ENCODE peak calls at places on chromosomes 12 and 14, in four cellular contexts. J is BJ, X is GM10248, O is heart left ventricle. L is an unnamed sample.
A peak's percentile ranks its signal among the peaks of the same experiment; 100 is the strongest.

GRCh38 chr12:16056910-16057309 is 145.8 kb downstream of the DERA start:
- DNase-seq in X (no peak), J (no peak), O (no peak), L (no peak)

GRCh38 chr14:102421366-102422057 is 58.8 kb downstream of the TECPR2 start:
- DNase-seq in J (no peak), O (no peak), X (no peak), L (no peak)

GRCh38 chr12:52515927-52516831 is 4.0 kb downstream of the KRT5 start:
- DNase-seq in J (no peak), O (no peak), X (no peak), L (no peak)

GRCh38 chr12:26651566-26652188 is 181.3 kb downstream of the ITPR2 start:
- DNase-seq in X (peak; percentile 37), O (no peak), J (no peak), L (peak; percentile 47)

GRCh38 chr12:3896851-3897351 is 23.7 kb upstream of the PARP11 start:
- DNase-seq in J (no peak), X (no peak), O (peak; percentile 35), L (no peak)

GRCh38 chr12:48446372-48446771 is 26.0 kb upstream of the ANP32D start:
- DNase-seq in X (no peak), J (no peak), O (no peak), L (no peak)

GRCh38 chr12:102478416-102479098 is 1.8 kb downstream of the IGF1 start:
- DNase-seq in O (no peak), J (no peak), X (peak; percentile 28), L (peak; percentile 26)

GRCh38 chr12:76781321-76781720 is 17.4 kb downstream of the ZDHHC17 start:
- DNase-seq in J (no peak), X (no peak), O (no peak), L (no peak)

GRCh38 chr12:26402648-26403047 is 207.3 kb downstream of the SSPN start:
- DNase-seq in X (no peak), J (no peak), O (no peak), L (no peak)

GRCh38 chr14:68649461-68650189 is 143.2 kb downstream of the ZFP36L1 start:
- DNase-seq in X (no peak), J (no peak), O (no peak), L (no peak)

GRCh38 chr12:12086331-12086730 is 15.6 kb downstream of the BCL2L14 start:
- DNase-seq in X (no peak), J (no peak), O (no peak), L (no peak)

GRCh38 chr12:948238-948637 is 1.3 kb downstream of the RAD52 start:
- DNase-seq in X (no peak), O (no peak), J (no peak), L (no peak)

GRCh38 chr12:21662122-21662792 is 4.6 kb upstream of the LDHB start:
- DNase-seq in J (no peak), O (no peak), X (no peak), L (no peak)

GRCh38 chr14:93231129-93231979 is 24.3 kb downstream of the UBR7 start:
- DNase-seq in X (peak; percentile 39), J (peak; percentile 10), O (peak; percentile 50), L (peak; percentile 55)

GRCh38 chr12:95830335-95831089 is 28.2 kb upstream of the SNRPF start:
- DNase-seq in J (no peak), X (no peak), O (no peak), L (no peak)

GRCh38 chr12:109203480-109203879 is 87.1 kb downstream of the ACACB start:
- DNase-seq in X (no peak), O (no peak), J (no peak), L (no peak)

GRCh38 chr12:111411187-111411764 is 5.6 kb downstream of the SH2B3 start:
- DNase-seq in X (no peak), O (peak; percentile 44), J (no peak), L (no peak)

GRCh38 chr12:1041478-1041877 is 50.5 kb downstream of the ERC1 start:
- DNase-seq in X (no peak), J (no peak), O (no peak), L (no peak)

GRCh38 chr12:27674989-27675388 is 21.3 kb upstream of the REP15 start:
- DNase-seq in J (no peak), O (no peak), X (no peak), L (no peak)

GRCh38 chr14:23831591-23831990 is 122.0 kb upstream of the DHRS4 start:
- DNase-seq in J (no peak), X (no peak), O (no peak), L (no peak)

GRCh38 chr14:22509036-22509709 is 79.9 kb downstream of the DAD1 start:
- DNase-seq in J (no peak), O (no peak), X (no peak), L (no peak)

GRCh38 chr12:130715996-130716917 is at the start of gene RIMBP2:
- DNase-seq in O (no peak), X (no peak), J (no peak), L (no peak)

GRCh38 chr14:44783899-44784298 is 177.8 kb downstream of the KLHL28 start:
- DNase-seq in J (no peak), X (no peak), O (no peak), L (no peak)

DNA sequence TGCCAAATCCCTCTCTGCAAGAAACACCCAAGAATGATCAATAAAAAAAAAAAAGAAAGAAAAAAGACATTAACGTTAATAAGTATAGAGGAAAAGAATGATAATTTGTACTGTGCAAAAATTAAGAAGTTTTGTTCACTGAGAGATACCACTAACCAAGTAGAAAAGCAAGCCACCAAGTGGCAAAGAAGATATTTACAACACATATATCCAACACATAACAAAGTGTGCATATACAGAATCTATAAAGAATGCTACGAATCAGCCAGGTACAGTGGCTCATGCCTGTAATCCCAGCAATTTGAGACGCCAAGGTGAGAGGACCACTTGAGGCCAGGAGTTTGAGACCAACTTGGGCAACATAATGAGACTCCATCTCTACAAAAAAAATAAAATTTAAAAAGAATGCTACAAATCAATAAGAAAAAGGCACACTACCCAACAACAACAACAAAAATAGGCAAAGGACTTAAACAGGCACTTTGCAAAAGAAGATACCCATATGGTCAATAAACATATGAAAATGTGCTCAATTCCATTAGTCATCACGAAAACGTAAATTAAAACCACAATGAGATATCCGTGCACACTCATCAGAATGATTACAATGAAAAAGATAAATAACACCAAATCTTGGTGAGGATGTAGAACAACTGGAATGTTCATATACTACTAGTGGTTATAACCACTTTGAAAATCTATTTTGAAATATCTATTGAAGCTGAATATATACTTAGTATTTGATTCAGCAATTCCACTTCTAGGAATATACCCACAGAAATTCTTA is 19.8 kb downstream of the GALNT4 start:
- DNase-seq in J (no peak), O (no peak), X (no peak), L (no peak)
- TF ChIP-seq CTCF in J (no peak), O (no peak), X (no peak), L (no peak)

DNA sequence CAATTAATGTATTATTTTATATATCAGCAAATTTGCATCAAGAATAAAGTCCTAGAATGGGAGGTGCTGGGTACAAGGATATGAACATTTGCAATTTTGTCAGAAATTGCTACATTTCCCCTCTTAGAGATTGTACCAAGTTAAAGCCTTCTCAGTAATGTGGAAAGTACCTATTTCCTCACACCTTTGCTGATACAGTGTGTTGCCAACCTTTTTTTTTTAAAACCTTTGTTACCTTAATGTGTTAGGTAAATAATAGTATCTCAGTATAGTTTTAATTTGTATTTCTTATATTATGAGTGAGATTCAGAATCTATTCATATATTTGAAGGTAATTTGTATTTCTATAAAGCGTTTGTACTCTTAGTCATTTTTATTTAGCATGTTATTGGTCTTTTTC is 95.4 kb upstream of the HIF1A start:
- DNase-seq in X (no peak), O (no peak), J (no peak), L (no peak)
- TF ChIP-seq CTCF in X (no peak), O (no peak), J (no peak), L (no peak)

DNA sequence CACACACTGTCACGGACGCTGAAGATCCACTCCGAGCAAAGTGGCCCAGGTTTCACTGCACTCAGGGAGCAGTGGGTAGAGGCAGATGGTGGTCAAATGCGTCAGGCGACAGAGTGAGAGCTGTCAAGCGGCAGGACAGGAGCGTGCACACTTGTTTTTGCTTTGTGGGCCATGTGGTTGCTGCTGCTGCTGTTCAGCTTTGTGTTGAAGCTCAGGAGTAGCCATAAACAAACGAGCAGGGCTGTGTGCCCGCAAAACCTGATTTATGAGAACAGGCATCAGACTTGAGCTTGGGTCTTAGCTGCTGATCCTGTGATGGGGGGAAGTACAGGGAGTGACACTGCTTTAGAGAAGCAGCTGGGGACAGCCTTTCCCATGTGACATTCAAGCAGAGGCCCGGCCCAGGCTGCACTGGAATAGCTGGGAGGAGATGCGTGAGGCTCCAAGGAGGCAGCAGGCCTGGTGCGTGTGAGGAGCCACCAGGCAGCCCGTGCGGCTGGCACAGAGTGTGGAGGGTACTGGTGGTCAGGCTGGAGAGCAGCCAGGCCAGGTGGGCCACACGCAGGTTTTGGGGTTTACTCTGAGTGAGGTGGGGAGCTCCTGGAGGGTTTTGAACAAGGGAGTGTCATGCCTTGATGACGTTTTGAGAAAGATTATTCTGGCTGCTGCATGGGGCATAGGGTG is 31.1 kb upstream of the ASPG start:
- DNase-seq in X (no peak), O (no peak), J (no peak), L (no peak)
- TF ChIP-seq CTCF in X (no peak), O (no peak), J (no peak), L (no peak)

GRCh38 chr12:122111070-122111750 is 32.7 kb downstream of the MLXIP start:
- DNase-seq in J (no peak), O (no peak), X (no peak), L (no peak)

GRCh38 chr12:122117979-122118378 is 39.4 kb downstream of the MLXIP start:
- DNase-seq in X (no peak), O (no peak), J (no peak), L (no peak)

GRCh38 chr12:122121341-122122192 is 43.0 kb downstream of the MLXIP start:
- DNase-seq in X (no peak), O (no peak), J (no peak), L (no peak)

GRCh38 chr12:122116707-122117535 is 38.4 kb downstream of the MLXIP start:
- DNase-seq in J (no peak), O (no peak), X (no peak), L (no peak)
- TF ChIP-seq CTCF in J (no peak), O (no peak), X (peak; percentile 19), L (no peak)

GRCh38 chr14:96053600-96054381 is 14.6 kb downstream of the C14orf132 start:
- DNase-seq in O (peak; percentile 64), J (peak; percentile 94), X (no peak), L (no peak)

GRCh38 chr14:96053236-96053599 is 14.1 kb downstream of the C14orf132 start:
- DNase-seq in J (no peak), O (no peak), X (no peak), L (no peak)

GRCh38 chr14:96051231-96051630 is 12.1 kb downstream of the C14orf132 start:
- DNase-seq in O (no peak), J (no peak), X (no peak), L (no peak)

GRCh38 chr14:96052541-96053105 is 13.5 kb downstream of the C14orf132 start:
- DNase-seq in O (no peak), J (no peak), X (no peak), L (no peak)

GRCh38 chr14:96051642-96052540 is 12.7 kb downstream of the C14orf132 start:
- DNase-seq in O (no peak), J (no peak), X (peak; percentile 39), L (peak; percentile 49)
- TF ChIP-seq CTCF in O (no peak), J (no peak), X (peak; percentile 38), L (peak; percentile 22)